ENCODE peak calls at places on chromosomes 4 and X, in four cellular contexts. W, D, I and E are unnamed samples.

GRCh38 chrX:141221611-141222010 is 20.7 kb downstream of the SPANXC start:
- DNase-seq in W (no peak), D (no peak), I (no peak), E (no peak)

GRCh38 chrX:100413231-100413630 is 3.2 kb upstream of the PCDH19 start:
- DNase-seq in D (no peak), I (peak), W (peak), E (peak)

GRCh38 chr4:152512483-152512882 is 23.4 kb downstream of the FBXW7 start:
- DNase-seq in D (no peak), I (no peak), W (no peak), E (no peak)

GRCh38 chr4:17029964-17030363 is 131.5 kb upstream of the LDB2 start:
- DNase-seq in I (no peak), W (no peak), D (no peak), E (no peak)

GRCh38 chrX:123803331-123803983 is 56.4 kb upstream of the XIAP start:
- DNase-seq in D (no peak), W (peak), I (peak), E (peak)

GRCh38 chrX:17405225-17405969 is 30.4 kb downstream of the NHS start:
- DNase-seq in I (no peak), W (peak), D (no peak), E (peak)

GRCh38 chr4:176547005-176547404 is 227.2 kb downstream of the SPCS3 start:
- DNase-seq in W (peak), D (no peak), I (no peak), E (no peak)

GRCh38 chr4:26083987-26084386 is 170.0 kb downstream of the SMIM20 start:
- DNase-seq in D (no peak), W (peak), I (no peak), E (peak)

GRCh38 chr4:48698029-48698901 is 81.8 kb downstream of the FRYL start:
- DNase-seq in W (peak), D (no peak), I (peak), E (peak)

GRCh38 chrX:68936186-68936585 is 107.4 kb downstream of the EFNB1 start:
- DNase-seq in W (no peak), I (no peak), D (no peak), E (no peak)

GRCh38 chrX:63661676-63662075 is 123.3 kb downstream of the ARHGEF9 start:
- DNase-seq in I (no peak), D (no peak), W (no peak), E (no peak)

GRCh38 chrX:79477691-79478090 is 110.6 kb upstream of the ITM2A start:
- DNase-seq in W (no peak), D (no peak), I (no peak), E (no peak)

GRCh38 chr4:39745920-39746319 is 48.0 kb downstream of the UBE2K start:
- DNase-seq in D (no peak), I (no peak), W (no peak), E (no peak)

GRCh38 chr4:124183926-124184325 is 528.6 kb downstream of the ANKRD50 start:
- DNase-seq in I (no peak), W (no peak), D (no peak), E (no peak)

GRCh38 chr4:2824329-2825183 is 19.1 kb upstream of the ADD1 start:
- DNase-seq in D (no peak), I (no peak), W (no peak), E (no peak)

GRCh38 chr4:151953286-151953685 is 192.5 kb upstream of the GATB start:
- DNase-seq in D (no peak), I (no peak), W (no peak), E (no peak)

GRCh38 chrX:19805054-19805690 is 82.2 kb downstream of the SH3KBP1 start:
- DNase-seq in W (no peak), D (peak), I (no peak), E (no peak)

GRCh38 chr4:185112104-185112503 is 31.0 kb upstream of the SLC25A4 start:
- DNase-seq in D (no peak), W (peak), I (no peak), E (peak)

GRCh38 chrX:1400731-1401471 is 9.0 kb upstream of the SLC25A6 start:
- DNase-seq in D (no peak), W (no peak), I (no peak), E (no peak)

GRCh38 chr4:82988323-82988832 is 22.2 kb downstream of the LIN54 start:
- DNase-seq in D (no peak), I (no peak), W (peak), E (no peak)

GRCh38 chr4:103645991-103646390 is 73.8 kb downstream of the TACR3 start:
- DNase-seq in D (no peak), I (no peak), W (no peak), E (no peak)

GRCh38 chr4:16259531-16260246 is 33.4 kb upstream of the TAPT1 start:
- DNase-seq in D (no peak), W (no peak), I (no peak), E (no peak)

GRCh38 chr4:1082215-1083182 is 30.9 kb downstream of the RNF212 start:
- DNase-seq in I (peak), W (peak), D (peak), E (peak)

GRCh38 chr4:145808021-145808650 is 128.2 kb downstream of the C4orf51 start:
- DNase-seq in D (no peak), I (no peak), W (peak), E (peak)

GRCh38 chrX:70398899-70399298 is 24.2 kb upstream of the GDPD2 start:
- DNase-seq in I (no peak), D (no peak), W (no peak), E (no peak)

GRCh38 chr4:184357783-184358182 is 116.6 kb downstream of the IRF2 start:
- DNase-seq in I (no peak), D (no peak), W (no peak), E (no peak)

GRCh38 chrX:87900320-87900908 is 382.8 kb downstream of the KLHL4 start:
- DNase-seq in W (no peak), D (no peak), I (no peak), E (no peak)

GRCh38 chrX:57044226-57044625 is 48.9 kb upstream of the SPIN3 start:
- DNase-seq in D (no peak), W (no peak), I (peak), E (no peak)

GRCh38 chr4:2042947-2043395 is 16.2 kb upstream of the NAT8L start:
- DNase-seq in D (no peak), W (peak), I (no peak), E (no peak)

GRCh38 chr4:41307633-41308032 is 50.9 kb downstream of the UCHL1 start:
- DNase-seq in W (no peak), I (no peak), D (no peak), E (no peak)

GRCh38 chr4:1330761-1331590 is 16.0 kb upstream of the UVSSA start:
- DNase-seq in D (no peak), W (no peak), I (no peak), E (no peak)

GRCh38 chrX:47358387-47359065 is 11.9 kb upstream of the ZNF157 start:
- DNase-seq in I (no peak), D (no peak), W (no peak), E (no peak)

GRCh38 chr4:146382194-146382593 is 139.5 kb downstream of the SLC10A7 start:
- DNase-seq in D (no peak), W (no peak), I (no peak), E (no peak)

GRCh38 chr4:154529737-154530136 is 20.5 kb downstream of the PLRG1 start:
- DNase-seq in I (no peak), W (no peak), D (no peak), E (no peak)

GRCh38 chrX:147770858-147771257 is 140.9 kb upstream of the FMR1 start:
- DNase-seq in W (no peak), I (no peak), D (no peak), E (no peak)

GRCh38 chr4:91990726-91991125 is 313.0 kb upstream of the GRID2 start:
- DNase-seq in D (no peak), I (no peak), W (no peak), E (no peak)

GRCh38 chrX:150100261-150100660 is 162.0 kb upstream of the EOLA2 start:
- DNase-seq in I (no peak), W (no peak), D (no peak), E (no peak)

GRCh38 chrX:115047181-115047580 is 29.8 kb upstream of the IL13RA2 start:
- DNase-seq in I (no peak), D (no peak), W (no peak), E (no peak)